ENCODE peak calls at places on chromosome 17, in four cellular contexts. One of them, this sample, is unnamed.

GRCh38 chr17:47262586-47262985 is 9.0 kb downstream of the ITGB3 start:
- DNase-seq in HuH-7.5: no peak
- DNase-seq in GM13976: no peak
- DNase-seq in erythroblast: no peak
- DNase-seq in this sample: no peak

GRCh38 chr17:75791251-75791650 is 6.6 kb downstream of the UNK start:
- DNase-seq in HuH-7.5: no peak
- DNase-seq in GM13976: no peak
- DNase-seq in erythroblast: no peak
- DNase-seq in this sample: no peak

GRCh38 chr17:64024781-64025731 is 4.6 kb upstream of the ICAM2 start:
- DNase-seq in HuH-7.5: no peak
- DNase-seq in GM13976: no peak
- DNase-seq in erythroblast: no peak
- DNase-seq in this sample: no peak

GRCh38 chr17:3695723-3696411 is at the start of gene P2RX5:
- DNase-seq in HuH-7.5: no peak
- DNase-seq in GM13976: peak
- DNase-seq in erythroblast: peak
- DNase-seq in this sample: peak

GRCh38 chr17:42920106-42920900 is 19.7 kb downstream of the G6PC1 start:
- DNase-seq in HuH-7.5: peak
- DNase-seq in GM13976: no peak
- DNase-seq in erythroblast: no peak
- DNase-seq in this sample: no peak

GRCh38 chr17:56317351-56318208 is 164.3 kb downstream of the ANKFN1 start:
- DNase-seq in HuH-7.5: no peak
- DNase-seq in GM13976: no peak
- DNase-seq in erythroblast: no peak
- DNase-seq in this sample: no peak

GRCh38 chr17:34369571-34369970 is 6.5 kb upstream of the CCL1 start:
- DNase-seq in HuH-7.5: no peak
- DNase-seq in GM13976: no peak
- DNase-seq in erythroblast: no peak
- DNase-seq in this sample: no peak

GRCh38 chr17:62111562-62112180 is 46.6 kb upstream of the MED13 start:
- DNase-seq in HuH-7.5: peak
- DNase-seq in GM13976: no peak
- DNase-seq in erythroblast: no peak
- DNase-seq in this sample: no peak

GRCh38 chr17:82615084-82616020 is 32.9 kb downstream of the WDR45B start:
- DNase-seq in HuH-7.5: no peak
- DNase-seq in GM13976: no peak
- DNase-seq in erythroblast: peak
- DNase-seq in this sample: no peak

GRCh38 chr17:59848778-59849177 is 44.0 kb downstream of the TUBD1 start:
- DNase-seq in HuH-7.5: no peak
- DNase-seq in GM13976: no peak
- DNase-seq in erythroblast: no peak
- DNase-seq in this sample: peak

GRCh38 chr17:50699410-50699809 is 8.3 kb downstream of the ANKRD40 start:
- DNase-seq in HuH-7.5: no peak
- DNase-seq in GM13976: no peak
- DNase-seq in erythroblast: no peak
- DNase-seq in this sample: no peak

GRCh38 chr17:39598047-39598481 is 9.7 kb downstream of the NEUROD2 start:
- DNase-seq in HuH-7.5: no peak
- DNase-seq in GM13976: no peak
- DNase-seq in erythroblast: no peak
- DNase-seq in this sample: no peak

GRCh38 chr17:42311240-42312034 is 23.1 kb downstream of the STAT5A start:
- DNase-seq in HuH-7.5: peak
- DNase-seq in GM13976: no peak
- DNase-seq in erythroblast: peak
- DNase-seq in this sample: peak

GRCh38 chr17:79841369-79842135 is 2.3 kb upstream of the CBX4 start:
- DNase-seq in HuH-7.5: no peak
- DNase-seq in GM13976: no peak
- DNase-seq in erythroblast: no peak
- DNase-seq in this sample: no peak

GRCh38 chr17:4533522-4534502 is 21.4 kb downstream of the MYBBP1A start:
- DNase-seq in HuH-7.5: no peak
- DNase-seq in GM13976: no peak
- DNase-seq in erythroblast: no peak
- DNase-seq in this sample: no peak

GRCh38 chr17:56165017-56165720 is 11.9 kb downstream of the ANKFN1 start:
- DNase-seq in HuH-7.5: no peak
- DNase-seq in GM13976: no peak
- DNase-seq in erythroblast: no peak
- DNase-seq in this sample: no peak

GRCh38 chr17:79188048-79188447 is 113.4 kb downstream of the ENGASE start:
- DNase-seq in HuH-7.5: peak
- DNase-seq in GM13976: peak
- DNase-seq in erythroblast: no peak
- DNase-seq in this sample: no peak

GRCh38 chr17:81342700-81343070 is 47.6 kb upstream of the SLC38A10 start:
- DNase-seq in HuH-7.5: peak
- DNase-seq in GM13976: no peak
- DNase-seq in erythroblast: no peak
- DNase-seq in this sample: peak

GRCh38 chr17:8632087-8632486 is 1.6 kb upstream of the MYH10 start:
- DNase-seq in HuH-7.5: peak
- DNase-seq in GM13976: no peak
- DNase-seq in erythroblast: no peak
- DNase-seq in this sample: no peak

GRCh38 chr17:6610011-6610410 is 30.5 kb downstream of the KIAA0753 start:
- DNase-seq in HuH-7.5: no peak
- DNase-seq in GM13976: no peak
- DNase-seq in erythroblast: no peak
- DNase-seq in this sample: no peak

GRCh38 chr17:43341705-43342600 is 56.8 kb upstream of the ARL4D start:
- DNase-seq in HuH-7.5: no peak
- DNase-seq in GM13976: no peak
- DNase-seq in erythroblast: no peak
- DNase-seq in this sample: no peak

GRCh38 chr17:68937890-68938514 is 17.2 kb downstream of the ABCA8 start:
- DNase-seq in HuH-7.5: peak
- DNase-seq in GM13976: no peak
- DNase-seq in erythroblast: no peak
- DNase-seq in this sample: no peak

GRCh38 chr17:21291862-21292261 is 7.4 kb downstream of the MAP2K3 start:
- DNase-seq in HuH-7.5: no peak
- DNase-seq in GM13976: no peak
- DNase-seq in erythroblast: no peak
- DNase-seq in this sample: no peak

GRCh38 chr17:183021-183420 is 1.6 kb upstream of the DOC2B start:
- DNase-seq in HuH-7.5: no peak
- DNase-seq in GM13976: no peak
- DNase-seq in erythroblast: no peak
- DNase-seq in this sample: no peak

GRCh38 chr17:35740216-35740615 is 8.8 kb downstream of the RASL10B start:
- DNase-seq in HuH-7.5: no peak
- DNase-seq in GM13976: no peak
- DNase-seq in erythroblast: no peak
- DNase-seq in this sample: no peak

GRCh38 chr17:28295677-28296578 is 23.1 kb upstream of the TMEM97 start:
- DNase-seq in HuH-7.5: no peak
- DNase-seq in GM13976: no peak
- DNase-seq in erythroblast: no peak
- DNase-seq in this sample: no peak

GRCh38 chr17:16989953-16990860 is 18.3 kb upstream of the TNFRSF13B start:
- DNase-seq in HuH-7.5: no peak
- DNase-seq in GM13976: no peak
- DNase-seq in erythroblast: no peak
- DNase-seq in this sample: no peak

GRCh38 chr17:79071161-79071560 is 3.5 kb upstream of the ENGASE start:
- DNase-seq in HuH-7.5: no peak
- DNase-seq in GM13976: no peak
- DNase-seq in erythroblast: no peak
- DNase-seq in this sample: no peak

GRCh38 chr17:72527819-72528218 is 407.0 kb downstream of the SOX9 start:
- DNase-seq in HuH-7.5: no peak
- DNase-seq in GM13976: no peak
- DNase-seq in erythroblast: no peak
- DNase-seq in this sample: no peak

GRCh38 chr17:30530346-30531025 is 53.3 kb downstream of the GOSR1 start:
- DNase-seq in HuH-7.5: no peak
- DNase-seq in GM13976: no peak
- DNase-seq in erythroblast: no peak
- DNase-seq in this sample: no peak

GRCh38 chr17:78661092-78661770 is 84.0 kb upstream of the DNAH17 start:
- DNase-seq in HuH-7.5: no peak
- DNase-seq in GM13976: no peak
- DNase-seq in erythroblast: no peak
- DNase-seq in this sample: no peak

GRCh38 chr17:77453613-77454559 is 313.1 kb downstream of the SEC14L1 start:
- DNase-seq in HuH-7.5: peak
- DNase-seq in GM13976: peak
- DNase-seq in erythroblast: peak
- DNase-seq in this sample: no peak

GRCh38 chr17:12089809-12090384 is 69.2 kb downstream of the MAP2K4 start:
- DNase-seq in HuH-7.5: no peak
- DNase-seq in GM13976: no peak
- DNase-seq in erythroblast: no peak
- DNase-seq in this sample: no peak

GRCh38 chr17:69606142-69606800 is 191.8 kb downstream of the MAP2K6 start:
- DNase-seq in HuH-7.5: no peak
- DNase-seq in GM13976: no peak
- DNase-seq in erythroblast: no peak
- DNase-seq in this sample: no peak

This sample was measured in aorta.